ENCODE peak calls at places on chromosomes 12 and 14, in eight cellular contexts. S, Y, I, X, R, L, T and M are unnamed samples.

GRCh38 chr12:122929812-122930211 is 33.9 kb upstream of the VPS37B start:
- DNase-seq in S (peak; percentile 45), Y (no peak), I (no peak), X (no peak), R (no peak), L (no peak), T (no peak), M (no peak)

GRCh38 chr12:96177013-96177412 is 17.2 kb upstream of the ELK3 start:
- DNase-seq in S (no peak), Y (peak; percentile 91), I (no peak), X (no peak), R (peak; percentile 82), L (peak; percentile 17), T (no peak), M (no peak)

GRCh38 chr12:96241484-96242256 is 47.5 kb downstream of the ELK3 start:
- DNase-seq in S (no peak), Y (peak; percentile 80), I (no peak), X (peak; percentile 71), R (peak; percentile 48), L (no peak), T (no peak), M (no peak)

GRCh38 chr12:42135264-42135814 is 9.3 kb downstream of the GXYLT1 start:
- DNase-seq in S (no peak), Y (peak; percentile 78), I (no peak), X (no peak), R (peak; percentile 87), L (no peak), T (no peak), M (no peak)

GRCh38 chr14:29798776-29799175 is 128.9 kb downstream of the PRKD1 start:
- DNase-seq in S (no peak), Y (no peak), I (no peak), X (no peak), R (no peak), L (no peak), T (no peak), M (no peak)

GRCh38 chr12:1222858-1223644 is 232.0 kb downstream of the ERC1 start:
- DNase-seq in S (no peak), Y (no peak), I (no peak), X (no peak), R (no peak), L (no peak), T (no peak), M (no peak)

GRCh38 chr12:80777587-80777986 is 60.9 kb downstream of the MYF5 start:
- DNase-seq in S (no peak), Y (peak; percentile 46), I (no peak), X (no peak), R (no peak), L (no peak), T (no peak), M (no peak)

GRCh38 chr14:103530390-103530789 is 1.4 kb downstream of the TRMT61A start:
- DNase-seq in S (no peak), Y (no peak), I (no peak), X (peak; percentile 76), R (peak; percentile 13), L (no peak), T (no peak), M (no peak)

GRCh38 chr14:99732436-99733220 is 48.5 kb downstream of the CYP46A1 start:
- DNase-seq in S (peak; percentile 55), Y (no peak), I (no peak), X (peak; percentile 69), R (no peak), L (no peak), T (no peak), M (no peak)